ENCODE peak calls at places on chromosomes 1 and 21, in ten cellular contexts. One of them, this sample, is unnamed.

GRCh38 chr1:205870236-205870635 is 20.3 kb upstream of the PM20D1 start:
- DNase-seq in tibial artery: no peak
- DNase-seq in stromal cell of bone marrow: no peak
- DNase-seq in AG10803: no peak
- DNase-seq in activated CD4-positive, alpha-beta T cell treated with anti-CD3 and anti-CD28 coated beads, Interleukin-2, amount 10 ng/mL, durations not matched to agents 7 days and 5 days: no peak
- DNase-seq in WTC11: no peak
- DNase-seq in CMK: no peak
- DNase-seq in neural progenitor cell: no peak
- DNase-seq in glomerular endothelial cell: no peak
- DNase-seq in neural crest cell: no peak
- DNase-seq in this sample: no peak

GRCh38 chr1:157852476-157852875 is 10.9 kb upstream of the CD5L start:
- DNase-seq in glomerular endothelial cell: no peak
- DNase-seq in neural crest cell: no peak
- DNase-seq in neural progenitor cell: no peak
- DNase-seq in WTC11: no peak
- DNase-seq in tibial artery: no peak
- DNase-seq in AG10803: peak; percentile 8
- DNase-seq in activated CD4-positive, alpha-beta T cell treated with anti-CD3 and anti-CD28 coated beads, Interleukin-2, amount 10 ng/mL, durations not matched to agents 7 days and 5 days: no peak
- DNase-seq in CMK: no peak
- DNase-seq in stromal cell of bone marrow: no peak
- DNase-seq in this sample: no peak

GRCh38 chr1:184905601-184906322 is 68.5 kb downstream of the NIBAN1 start:
- DNase-seq in stromal cell of bone marrow: no peak
- DNase-seq in CMK: no peak
- DNase-seq in WTC11: no peak
- DNase-seq in neural crest cell: no peak
- DNase-seq in AG10803: no peak
- DNase-seq in neural progenitor cell: no peak
- DNase-seq in tibial artery: no peak
- DNase-seq in activated CD4-positive, alpha-beta T cell treated with anti-CD3 and anti-CD28 coated beads, Interleukin-2, amount 10 ng/mL, durations not matched to agents 7 days and 5 days: no peak
- DNase-seq in glomerular endothelial cell: no peak
- DNase-seq in this sample: peak; percentile 16

GRCh38 chr1:155673003-155673402 is 15.6 kb downstream of the YY1AP1 start:
- DNase-seq in glomerular endothelial cell: no peak
- DNase-seq in stromal cell of bone marrow: no peak
- DNase-seq in neural progenitor cell: no peak
- DNase-seq in WTC11: no peak
- DNase-seq in activated CD4-positive, alpha-beta T cell treated with anti-CD3 and anti-CD28 coated beads, Interleukin-2, amount 10 ng/mL, durations not matched to agents 7 days and 5 days: no peak
- DNase-seq in AG10803: no peak
- DNase-seq in tibial artery: no peak
- DNase-seq in neural crest cell: no peak
- DNase-seq in CMK: no peak
- DNase-seq in this sample: no peak

GRCh38 chr1:87330201-87330953 is 1.7 kb downstream of the LMO4 start:
- DNase-seq in stromal cell of bone marrow: no peak
- DNase-seq in activated CD4-positive, alpha-beta T cell treated with anti-CD3 and anti-CD28 coated beads, Interleukin-2, amount 10 ng/mL, durations not matched to agents 7 days and 5 days: no peak
- DNase-seq in CMK: no peak
- DNase-seq in neural progenitor cell: peak; percentile 76
- DNase-seq in tibial artery: peak; percentile 38
- DNase-seq in glomerular endothelial cell: no peak
- DNase-seq in WTC11: peak; percentile 32
- DNase-seq in neural crest cell: no peak
- DNase-seq in AG10803: peak; percentile 24
- DNase-seq in this sample: no peak

GRCh38 chr1:40740039-40740991 is 43.3 kb upstream of the KCNQ4 start:
- DNase-seq in neural progenitor cell: no peak
- DNase-seq in AG10803: no peak
- DNase-seq in CMK: no peak
- DNase-seq in neural crest cell: no peak
- DNase-seq in glomerular endothelial cell: no peak
- DNase-seq in WTC11: no peak
- DNase-seq in tibial artery: no peak
- DNase-seq in stromal cell of bone marrow: no peak
- DNase-seq in activated CD4-positive, alpha-beta T cell treated with anti-CD3 and anti-CD28 coated beads, Interleukin-2, amount 10 ng/mL, durations not matched to agents 7 days and 5 days: no peak
- DNase-seq in this sample: peak; percentile 20

GRCh38 chr21:40176732-40177131 is 309.5 kb downstream of the PCP4 start:
- DNase-seq in stromal cell of bone marrow: no peak
- DNase-seq in neural crest cell: no peak
- DNase-seq in tibial artery: no peak
- DNase-seq in CMK: no peak
- DNase-seq in neural progenitor cell: peak; percentile 6
- DNase-seq in activated CD4-positive, alpha-beta T cell treated with anti-CD3 and anti-CD28 coated beads, Interleukin-2, amount 10 ng/mL, durations not matched to agents 7 days and 5 days: no peak
- DNase-seq in glomerular endothelial cell: no peak
- DNase-seq in AG10803: no peak
- DNase-seq in WTC11: no peak
- DNase-seq in this sample: no peak

GRCh38 chr1:180617769-180618168 is 14.1 kb upstream of the XPR1 start:
- DNase-seq in glomerular endothelial cell: no peak
- DNase-seq in neural crest cell: no peak
- DNase-seq in tibial artery: no peak
- DNase-seq in WTC11: no peak
- DNase-seq in AG10803: no peak
- DNase-seq in CMK: no peak
- DNase-seq in neural progenitor cell: no peak
- DNase-seq in activated CD4-positive, alpha-beta T cell treated with anti-CD3 and anti-CD28 coated beads, Interleukin-2, amount 10 ng/mL, durations not matched to agents 7 days and 5 days: no peak
- DNase-seq in stromal cell of bone marrow: no peak
- DNase-seq in this sample: no peak

GRCh38 chr1:224809137-224809536 is 120.3 kb upstream of the DNAH14 start:
- DNase-seq in CMK: no peak
- DNase-seq in WTC11: no peak
- DNase-seq in neural crest cell: no peak
- DNase-seq in tibial artery: no peak
- DNase-seq in neural progenitor cell: no peak
- DNase-seq in activated CD4-positive, alpha-beta T cell treated with anti-CD3 and anti-CD28 coated beads, Interleukin-2, amount 10 ng/mL, durations not matched to agents 7 days and 5 days: no peak
- DNase-seq in stromal cell of bone marrow: no peak
- DNase-seq in glomerular endothelial cell: no peak
- DNase-seq in AG10803: no peak
- DNase-seq in this sample: no peak

GRCh38 chr21:44424608-44425306 is 30.6 kb upstream of the LRRC3 start:
- DNase-seq in WTC11: peak; percentile 12
- DNase-seq in AG10803: no peak
- DNase-seq in CMK: no peak
- DNase-seq in neural progenitor cell: no peak
- DNase-seq in tibial artery: peak; percentile 6
- DNase-seq in glomerular endothelial cell: no peak
- DNase-seq in neural crest cell: no peak
- DNase-seq in stromal cell of bone marrow: no peak
- DNase-seq in activated CD4-positive, alpha-beta T cell treated with anti-CD3 and anti-CD28 coated beads, Interleukin-2, amount 10 ng/mL, durations not matched to agents 7 days and 5 days: no peak
- DNase-seq in this sample: no peak

GRCh38 chr1:244836135-244836521 is 670 bp downstream of the COX20 start:
- DNase-seq in glomerular endothelial cell: no peak
- DNase-seq in WTC11: no peak
- DNase-seq in neural progenitor cell: peak; percentile 27
- DNase-seq in tibial artery: no peak
- DNase-seq in activated CD4-positive, alpha-beta T cell treated with anti-CD3 and anti-CD28 coated beads, Interleukin-2, amount 10 ng/mL, durations not matched to agents 7 days and 5 days: no peak
- DNase-seq in AG10803: peak; percentile 33
- DNase-seq in CMK: no peak
- DNase-seq in stromal cell of bone marrow: no peak
- DNase-seq in neural crest cell: peak; percentile 13
- DNase-seq in this sample: peak; percentile 36

GRCh38 chr1:107835151-107835670 is 129.8 kb downstream of the VAV3 start:
- DNase-seq in AG10803: no peak
- DNase-seq in glomerular endothelial cell: no peak
- DNase-seq in CMK: no peak
- DNase-seq in neural progenitor cell: no peak
- DNase-seq in stromal cell of bone marrow: no peak
- DNase-seq in activated CD4-positive, alpha-beta T cell treated with anti-CD3 and anti-CD28 coated beads, Interleukin-2, amount 10 ng/mL, durations not matched to agents 7 days and 5 days: no peak
- DNase-seq in tibial artery: no peak
- DNase-seq in neural crest cell: no peak
- DNase-seq in WTC11: no peak
- DNase-seq in this sample: no peak

GRCh38 chr21:27213328-27213727 is 246.4 kb upstream of the ADAMTS5 start:
- DNase-seq in stromal cell of bone marrow: no peak
- DNase-seq in neural progenitor cell: peak; percentile 35
- DNase-seq in neural crest cell: no peak
- DNase-seq in WTC11: no peak
- DNase-seq in glomerular endothelial cell: no peak
- DNase-seq in CMK: no peak
- DNase-seq in AG10803: no peak
- DNase-seq in tibial artery: no peak
- DNase-seq in activated CD4-positive, alpha-beta T cell treated with anti-CD3 and anti-CD28 coated beads, Interleukin-2, amount 10 ng/mL, durations not matched to agents 7 days and 5 days: no peak
- DNase-seq in this sample: no peak

GRCh38 chr1:7587726-7588456 is 183.2 kb upstream of the VAMP3 start:
- DNase-seq in neural crest cell: no peak
- DNase-seq in WTC11: no peak
- DNase-seq in stromal cell of bone marrow: no peak
- DNase-seq in glomerular endothelial cell: no peak
- DNase-seq in CMK: no peak
- DNase-seq in activated CD4-positive, alpha-beta T cell treated with anti-CD3 and anti-CD28 coated beads, Interleukin-2, amount 10 ng/mL, durations not matched to agents 7 days and 5 days: no peak
- DNase-seq in tibial artery: peak; percentile 18
- DNase-seq in neural progenitor cell: no peak
- DNase-seq in AG10803: no peak
- DNase-seq in this sample: no peak

GRCh38 chr1:5502310-5503194 is 489.7 kb downstream of the NPHP4 start:
- DNase-seq in neural progenitor cell: no peak
- DNase-seq in tibial artery: no peak
- DNase-seq in WTC11: no peak
- DNase-seq in AG10803: no peak
- DNase-seq in neural crest cell: no peak
- DNase-seq in CMK: no peak
- DNase-seq in glomerular endothelial cell: no peak
- DNase-seq in stromal cell of bone marrow: no peak
- DNase-seq in activated CD4-positive, alpha-beta T cell treated with anti-CD3 and anti-CD28 coated beads, Interleukin-2, amount 10 ng/mL, durations not matched to agents 7 days and 5 days: no peak
- DNase-seq in this sample: no peak

GRCh38 chr21:46153259-46154154 is 1.9 kb downstream of the FTCD start:
- DNase-seq in WTC11: peak; percentile 87
- DNase-seq in tibial artery: peak; percentile 20
- DNase-seq in stromal cell of bone marrow: no peak
- DNase-seq in activated CD4-positive, alpha-beta T cell treated with anti-CD3 and anti-CD28 coated beads, Interleukin-2, amount 10 ng/mL, durations not matched to agents 7 days and 5 days: peak; percentile 47
- DNase-seq in AG10803: peak; percentile 31
- DNase-seq in neural progenitor cell: peak; percentile 80
- DNase-seq in CMK: peak; percentile 68
- DNase-seq in neural crest cell: peak; percentile 75
- DNase-seq in glomerular endothelial cell: no peak
- DNase-seq in this sample: peak; percentile 87

GRCh38 chr1:41305576-41306365 is 55.5 kb upstream of the FOXO6 start:
- DNase-seq in tibial artery: no peak
- DNase-seq in CMK: no peak
- DNase-seq in activated CD4-positive, alpha-beta T cell treated with anti-CD3 and anti-CD28 coated beads, Interleukin-2, amount 10 ng/mL, durations not matched to agents 7 days and 5 days: no peak
- DNase-seq in neural progenitor cell: peak; percentile 72
- DNase-seq in AG10803: no peak
- DNase-seq in stromal cell of bone marrow: no peak
- DNase-seq in neural crest cell: no peak
- DNase-seq in WTC11: no peak
- DNase-seq in glomerular endothelial cell: no peak
- DNase-seq in this sample: no peak

GRCh38 chr1:27752372-27752771 is 20.6 kb upstream of the STX12 start:
- DNase-seq in CMK: no peak
- DNase-seq in AG10803: no peak
- DNase-seq in neural crest cell: no peak
- DNase-seq in glomerular endothelial cell: no peak
- DNase-seq in WTC11: no peak
- DNase-seq in activated CD4-positive, alpha-beta T cell treated with anti-CD3 and anti-CD28 coated beads, Interleukin-2, amount 10 ng/mL, durations not matched to agents 7 days and 5 days: no peak
- DNase-seq in tibial artery: no peak
- DNase-seq in stromal cell of bone marrow: no peak
- DNase-seq in neural progenitor cell: no peak
- DNase-seq in this sample: no peak

GRCh38 chr1:23629728-23630290 is 61.8 kb upstream of the RPL11 start:
- DNase-seq in WTC11: no peak
- DNase-seq in activated CD4-positive, alpha-beta T cell treated with anti-CD3 and anti-CD28 coated beads, Interleukin-2, amount 10 ng/mL, durations not matched to agents 7 days and 5 days: no peak
- DNase-seq in glomerular endothelial cell: no peak
- DNase-seq in AG10803: no peak
- DNase-seq in stromal cell of bone marrow: no peak
- DNase-seq in tibial artery: no peak
- DNase-seq in neural progenitor cell: no peak
- DNase-seq in CMK: no peak
- DNase-seq in neural crest cell: no peak
- DNase-seq in this sample: no peak

GRCh38 chr1:201218409-201218808 is 27.8 kb downstream of the IGFN1 start:
- DNase-seq in WTC11: no peak
- DNase-seq in neural progenitor cell: no peak
- DNase-seq in glomerular endothelial cell: no peak
- DNase-seq in activated CD4-positive, alpha-beta T cell treated with anti-CD3 and anti-CD28 coated beads, Interleukin-2, amount 10 ng/mL, durations not matched to agents 7 days and 5 days: peak; percentile 3
- DNase-seq in stromal cell of bone marrow: no peak
- DNase-seq in tibial artery: no peak
- DNase-seq in CMK: no peak
- DNase-seq in AG10803: no peak
- DNase-seq in neural crest cell: no peak
- DNase-seq in this sample: no peak